ENCODE peak calls at places on chromosomes 5 and 9, in nine cellular contexts. H, F, W, J, T, K, A, D and X are unnamed samples.

GRCh38 chr5:106522296-106522695 is 1148.4 kb downstream of the EFNA5 start:
- DNase-seq in J (no peak), H (no peak), T (no peak), A (no peak), K (no peak), W (no peak), D (no peak), F (no peak), X (no peak)

GRCh38 chr5:32027717-32028321 is 146.3 kb downstream of the GOLPH3 start:
- DNase-seq in F (no peak), H (peak), A (no peak), K (peak), J (peak), W (peak), D (peak), T (peak), X (peak)

GRCh38 chr9:117034862-117035261 is 347.8 kb downstream of the TRIM32 start:
- DNase-seq in W (no peak), A (no peak), J (peak), D (no peak), H (no peak), T (no peak), K (peak), F (no peak), X (no peak)

GRCh38 chr9:127568618-127568970 is 43.5 kb upstream of the STXBP1 start:
- DNase-seq in K (peak), J (no peak), W (no peak), D (no peak), H (no peak), A (no peak), T (no peak), F (no peak), X (no peak)

GRCh38 chr5:170151105-170151831 is 45.6 kb downstream of the FOXI1 start:
- DNase-seq in W (peak), D (no peak), H (no peak), A (no peak), T (peak), K (no peak), F (no peak), J (peak), X (peak)

GRCh38 chr5:7068156-7068555 is 327.8 kb upstream of the ADCY2 start:
- DNase-seq in H (no peak), W (no peak), T (no peak), K (no peak), F (no peak), J (no peak), D (no peak), A (no peak), X (no peak)

GRCh38 chr5:53820119-53820801 is 259.8 kb downstream of the NDUFS4 start:
- DNase-seq in T (no peak), F (no peak), J (no peak), H (no peak), D (no peak), W (no peak), K (no peak), A (no peak), X (no peak)

GRCh38 chr9:97632406-97632991 is 669 bp downstream of the TSTD2 start:
- DNase-seq in T (no peak), A (peak), K (peak), D (peak), W (peak), F (no peak), J (peak), H (peak), X (peak)

GRCh38 chr9:79213417-79214125 is 358.2 kb upstream of the TLE4 start:
- DNase-seq in J (peak), W (peak), H (no peak), F (no peak), A (no peak), K (no peak), D (no peak), T (peak), X (no peak)

GRCh38 chr9:127916665-127917581 is at the start of gene ST6GALNAC4:
- DNase-seq in A (peak), W (peak), K (peak), F (peak), T (peak), H (peak), J (peak), D (peak), X (peak)

GRCh38 chr5:68994645-68995044 is 99.2 kb upstream of the SLC30A5 start:
- DNase-seq in F (no peak), H (no peak), W (no peak), T (no peak), A (no peak), J (no peak), K (no peak), D (no peak), X (no peak)

GRCh38 chr5:122715095-122715494 is 59.8 kb upstream of the SNX2 start:
- DNase-seq in K (no peak), D (no peak), W (peak), A (no peak), F (no peak), T (peak), H (no peak), J (peak), X (no peak)

GRCh38 chr5:24742334-24742733 is 97.6 kb upstream of the CDH10 start:
- DNase-seq in J (no peak), W (no peak), F (no peak), H (no peak), A (no peak), T (no peak), K (no peak), D (no peak), X (no peak)

GRCh38 chr5:95113489-95113888 is 171.4 kb downstream of the MCTP1 start:
- DNase-seq in H (no peak), K (no peak), T (peak), J (peak), F (no peak), A (no peak), D (no peak), W (peak), X (no peak)

GRCh38 chr5:65126670-65127069 is 355.1 kb downstream of the ADAMTS6 start:
- DNase-seq in D (no peak), A (no peak), T (no peak), K (no peak), W (no peak), F (no peak), J (no peak), H (no peak), X (no peak)

GRCh38 chr5:115543931-115544370 is 624 bp downstream of the FEM1C start:
- DNase-seq in K (peak), H (peak), D (peak), J (peak), T (peak), W (peak), A (peak), F (peak), X (no peak)

GRCh38 chr5:104513194-104513602 is 950.6 kb upstream of the NUDT12 start:
- DNase-seq in J (peak), H (no peak), F (no peak), D (no peak), K (no peak), T (no peak), A (no peak), W (peak), X (no peak)

GRCh38 chr5:40853632-40854192 is 12.5 kb downstream of the CARD6 start:
- DNase-seq in A (no peak), H (no peak), F (no peak), K (no peak), T (no peak), D (no peak), J (no peak), W (no peak), X (no peak)

GRCh38 chr5:3385874-3386536 is 209.6 kb upstream of the IRX1 start:
- DNase-seq in W (no peak), J (no peak), A (no peak), F (no peak), D (no peak), T (no peak), H (no peak), K (no peak), X (no peak)

GRCh38 chr5:108382784-108383358 is 973 bp upstream of the FBXL17 start:
- DNase-seq in H (no peak), W (peak), T (peak), J (peak), A (no peak), F (peak), D (no peak), K (peak), X (no peak)

GRCh38 chr5:537098-537497 is 12.8 kb upstream of the SLC9A3 start:
- DNase-seq in J (no peak), W (no peak), H (no peak), D (no peak), A (no peak), K (no peak), T (no peak), F (no peak), X (no peak)

GRCh38 chr5:7010578-7010977 is 297.3 kb downstream of the TENT4A start:
- DNase-seq in H (no peak), D (no peak), K (peak), A (no peak), T (no peak), F (no peak), W (no peak), J (no peak), X (no peak)

GRCh38 chr5:34484591-34485228 is 171.4 kb upstream of the RAI14 start:
- DNase-seq in K (no peak), W (no peak), H (no peak), T (peak), A (no peak), F (no peak), D (no peak), J (peak), X (no peak)

GRCh38 chr9:98922721-98923435 is 20.8 kb upstream of the COL15A1 start:
- DNase-seq in H (no peak), D (no peak), F (no peak), J (peak), K (no peak), W (no peak), A (no peak), T (no peak), X (no peak)

GRCh38 chr9:114048533-114049452 is 29.3 kb downstream of the AMBP start:
- DNase-seq in F (no peak), T (no peak), K (no peak), J (no peak), D (no peak), H (no peak), A (no peak), W (no peak), X (no peak)

GRCh38 chr9:91188719-91189590 is 172.8 kb downstream of the AUH start:
- DNase-seq in K (no peak), F (no peak), D (no peak), W (no peak), T (no peak), A (no peak), J (no peak), H (no peak), X (no peak)

GRCh38 chr5:65015767-65016166 is 247.0 kb downstream of the CWC27 start:
- DNase-seq in H (no peak), D (no peak), J (no peak), A (no peak), F (no peak), W (no peak), K (no peak), T (no peak), X (no peak)

GRCh38 chr5:133907075-133907474 is 61.4 kb downstream of the C5orf15 start:
- DNase-seq in T (no peak), H (no peak), D (no peak), W (no peak), J (no peak), A (no peak), F (no peak), K (no peak), X (no peak)

GRCh38 chr9:26947736-26948135 is 694 bp upstream of the PLAA start:
- DNase-seq in H (no peak), J (no peak), F (no peak), D (no peak), T (no peak), A (no peak), W (no peak), K (no peak), X (no peak)

GRCh38 chr5:5705010-5705409 is 282.5 kb downstream of the ICE1 start:
- DNase-seq in J (no peak), D (no peak), K (no peak), W (no peak), A (no peak), H (no peak), F (no peak), T (no peak), X (no peak)

GRCh38 chr5:68542207-68542606 is 326.7 kb downstream of the PIK3R1 start:
- DNase-seq in F (no peak), K (no peak), D (no peak), T (no peak), J (peak), H (no peak), W (no peak), A (no peak), X (no peak)

GRCh38 chr5:104987074-104987473 is 1424.5 kb upstream of the NUDT12 start:
- DNase-seq in F (no peak), T (no peak), J (no peak), D (no peak), K (no peak), A (no peak), H (no peak), W (no peak), X (no peak)

GRCh38 chr9:14107977-14108376 is 206.0 kb downstream of the NFIB start:
- DNase-seq in H (no peak), J (no peak), K (no peak), T (no peak), D (no peak), A (no peak), W (no peak), F (no peak), X (no peak)

GRCh38 chr9:68898781-68899439 is 115.0 kb downstream of the PRKACG start:
- DNase-seq in F (no peak), D (no peak), K (no peak), A (no peak), T (no peak), J (no peak), W (no peak), H (no peak), X (no peak)

GRCh38 chr9:110078626-110079025 is 129.3 kb downstream of the C9orf152 start:
- DNase-seq in T (no peak), D (no peak), F (no peak), W (no peak), H (no peak), A (no peak), J (no peak), K (no peak), X (no peak)

GRCh38 chr5:142749321-142749720 is 20.9 kb upstream of the ARHGAP26 start:
- DNase-seq in K (no peak), A (no peak), T (peak), W (peak), D (no peak), H (no peak), F (no peak), J (peak), X (no peak)

GRCh38 chr5:57316798-57317327 is 143.0 kb downstream of the GPBP1 start:
- DNase-seq in H (no peak), D (no peak), W (peak), F (no peak), K (no peak), J (peak), T (peak), A (no peak), X (peak)

GRCh38 chr9:107638922-107639321 is 149.4 kb upstream of the KLF4 start:
- DNase-seq in K (no peak), W (peak), H (peak), A (no peak), J (peak), D (peak), T (peak), F (peak), X (peak)
- TF ChIP-seq CTCF in K (no peak), W (no peak), H (no peak), A (no peak), J (no peak), D (no peak), T (no peak), F (no peak), X (no peak)

DNA sequence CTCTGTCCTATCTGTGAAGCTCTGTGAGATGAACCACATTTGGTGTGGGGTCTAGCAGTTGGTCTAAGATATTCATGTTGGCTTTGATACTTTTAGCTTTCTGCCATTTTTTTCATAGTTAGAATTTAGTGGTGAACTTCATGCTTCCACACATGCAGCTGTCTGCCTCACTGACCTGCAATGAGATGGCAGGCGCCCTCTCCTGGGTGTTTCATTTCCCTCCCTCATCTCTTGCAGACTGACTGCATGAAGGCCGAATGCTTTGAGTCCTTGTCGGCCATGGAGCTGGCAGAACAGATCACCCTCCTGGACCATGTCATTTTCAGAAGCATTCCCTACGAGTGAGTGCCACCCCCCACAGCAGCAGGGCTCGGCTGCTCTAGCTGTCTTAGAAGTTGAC is 26.1 kb upstream of the CKMT2 start:
- DNase-seq in F (no peak), H (no peak), A (peak), J (peak), D (no peak), K (peak), T (no peak), W (peak), X (no peak)
- TF ChIP-seq CTCF in F (no peak), H (no peak), A (no peak), J (peak), D (no peak), K (no peak), T (peak), W (peak), X (peak)

DNA sequence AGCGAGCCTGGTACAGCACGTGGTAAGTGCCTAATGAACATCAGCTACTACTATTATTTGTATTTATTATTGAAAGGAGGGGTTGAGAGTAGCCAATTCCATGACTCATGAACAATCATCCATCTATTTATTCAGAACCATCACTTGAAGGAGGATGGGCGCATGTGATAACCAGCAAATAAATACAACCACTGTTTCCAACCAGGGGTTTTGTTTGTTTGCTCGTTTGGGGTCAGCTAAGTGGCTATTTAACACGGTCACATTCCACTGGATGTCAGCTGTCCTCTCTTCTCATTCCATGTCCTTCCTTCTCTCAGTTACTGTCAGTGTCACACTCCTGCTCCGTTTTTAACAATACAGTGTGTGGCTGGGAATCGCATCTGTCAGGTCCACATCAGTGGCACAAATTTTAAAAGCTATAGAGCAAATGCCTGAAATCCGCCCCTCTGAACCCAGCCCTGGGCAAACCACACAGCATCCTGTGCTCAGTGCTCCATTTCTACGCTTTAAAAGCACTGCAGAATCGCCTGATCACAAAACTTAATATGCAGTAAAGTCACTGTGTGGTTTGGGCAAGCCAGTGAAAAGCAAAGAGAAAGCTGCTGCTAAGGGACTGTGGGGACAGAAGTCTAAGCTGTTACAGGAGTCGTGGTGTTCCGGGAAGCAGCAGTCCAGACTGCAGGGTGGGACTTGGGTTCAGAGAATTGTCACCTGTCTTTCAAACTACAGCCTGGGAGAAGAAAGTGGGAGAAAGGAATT is 8.5 kb downstream of the RAPGEF1 start:
- DNase-seq in D (no peak), K (no peak), W (no peak), F (no peak), A (no peak), J (peak), H (no peak), T (no peak), X (no peak)
- TF ChIP-seq CTCF in D (no peak), K (no peak), W (no peak), F (no peak), A (no peak), J (no peak), H (no peak), T (no peak), X (no peak)

GRCh38 chr9:135982499-135983264 is 21.5 kb upstream of the UBAC1 start:
- DNase-seq in T (no peak), J (no peak), K (no peak), A (no peak), H (no peak), D (no peak), W (no peak), F (no peak), X (no peak)
- TF ChIP-seq CTCF in T (no peak), J (no peak), K (no peak), A (no peak), H (no peak), D (no peak), W (no peak), F (no peak), X (no peak)

GRCh38 chr5:66658516-66658915 is 62.3 kb downstream of the MAST4 start:
- DNase-seq in H (no peak), D (no peak), F (no peak), W (no peak), K (no peak), J (no peak), T (no peak), A (peak), X (no peak)

GRCh38 chr5:66661149-66661548 is 65.0 kb downstream of the MAST4 start:
- DNase-seq in T (no peak), W (peak), H (peak), F (no peak), A (peak), J (peak), K (no peak), D (no peak), X (peak)

GRCh38 chr5:66660401-66660800 is 64.2 kb downstream of the MAST4 start:
- DNase-seq in W (peak), J (no peak), T (no peak), A (no peak), D (no peak), K (no peak), H (no peak), F (no peak), X (no peak)

GRCh38 chr5:66655395-66656324 is 59.5 kb downstream of the MAST4 start:
- DNase-seq in J (no peak), F (no peak), H (no peak), K (no peak), W (peak), T (no peak), D (no peak), A (no peak), X (no peak)

DNA sequence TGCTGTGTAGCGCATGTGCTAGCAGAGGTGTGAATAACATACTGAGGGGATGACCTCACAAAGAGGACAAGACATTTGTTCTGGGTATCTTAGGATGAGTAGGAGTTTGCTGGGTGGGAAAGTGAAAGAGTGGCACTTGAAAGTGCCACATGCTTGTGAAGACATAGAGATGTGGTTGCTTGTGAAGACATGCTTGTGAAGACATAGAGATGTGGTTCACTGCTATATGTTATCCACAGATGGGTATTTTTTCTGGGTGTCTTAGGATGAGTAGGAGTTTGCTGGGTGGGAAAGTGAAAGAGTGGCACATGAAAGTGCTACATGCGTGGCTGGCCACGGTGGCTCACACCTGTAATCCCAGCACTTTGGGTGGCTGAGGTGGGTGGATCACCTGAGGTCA is 63.6 kb downstream of the MAST4 start:
- DNase-seq in A (no peak), W (no peak), H (no peak), T (no peak), K (no peak), F (no peak), D (no peak), J (no peak), X (no peak)
- TF ChIP-seq CTCF in A (no peak), W (no peak), H (no peak), T (no peak), K (no peak), F (no peak), D (no peak), J (no peak), X (no peak)